ENCODE peak calls at places on chromosomes 2 and 18, in six cellular contexts. I is fibroblast of pulmonary artery, K is cardiac fibroblast, W is heart right ventricle, N is fibroblast of lung, C is astrocyte. P is an unnamed sample.

GRCh38 chr2:36562245-36562644 is 35.7 kb downstream of the FEZ2 start:
- DNase-seq in I (peak; percentile 77), K (peak; percentile 86), W (no peak), N (peak; percentile 53), C (peak; percentile 77), P (peak; percentile 34)

GRCh38 chr18:40608220-40608619 is 1346.8 kb upstream of the PIK3C3 start:
- DNase-seq in I (peak; percentile 41), K (peak; percentile 3), W (no peak), N (peak; percentile 6), C (no peak), P (no peak)

GRCh38 chr2:20476950-20477349 is 30.1 kb downstream of the RHOB start:
- DNase-seq in I (no peak), K (no peak), W (peak; percentile 42), N (no peak), C (no peak), P (no peak)

GRCh38 chr2:168255103-168255502 is 7.7 kb upstream of the STK39 start:
- DNase-seq in I (no peak), K (no peak), W (no peak), N (no peak), C (no peak), P (no peak)

GRCh38 chr2:239729151-239729550 is 296.0 kb downstream of the NDUFA10 start:
- DNase-seq in I (no peak), K (no peak), W (no peak), N (no peak), C (no peak), P (no peak)

GRCh38 chr2:20291846-20292408 is 58.7 kb downstream of the PUM2 start:
- DNase-seq in I (no peak), K (no peak), W (no peak), N (no peak), C (no peak), P (no peak)

GRCh38 chr2:168430431-168430830 is 25.6 kb upstream of the CERS6 start:
- DNase-seq in I (no peak), K (no peak), W (no peak), N (no peak), C (no peak), P (no peak)

GRCh38 chr2:193966590-193966989 is 1690.4 kb upstream of the SLC39A10 start:
- DNase-seq in I (peak; percentile 87), K (peak; percentile 92), W (no peak), N (peak; percentile 57), C (peak; percentile 78), P (peak; percentile 10)

GRCh38 chr2:100126172-100126571 is 16.2 kb downstream of the AFF3 start:
- DNase-seq in I (no peak), K (no peak), W (no peak), N (peak; percentile 4), C (peak; percentile 4), P (peak; percentile 2)

GRCh38 chr2:241948901-241949735 is 79.6 kb downstream of the RTP5 start:
- DNase-seq in I (no peak), K (no peak), W (no peak), N (no peak), C (no peak), P (no peak)

GRCh38 chr2:240644859-240645301 is 19.6 kb downstream of the GPR35 start:
- DNase-seq in I (no peak), K (no peak), W (no peak), N (no peak), C (no peak), P (no peak)

GRCh38 chr2:177692042-177692823 is 299.7 kb downstream of the AGPS start:
- DNase-seq in I (no peak), K (no peak), W (no peak), N (no peak), C (no peak), P (no peak)

GRCh38 chr2:8761529-8762164 is 75.8 kb downstream of the KIDINS220 start:
- DNase-seq in I (peak; percentile 64), K (peak; percentile 62), W (no peak), N (peak; percentile 59), C (peak; percentile 12), P (no peak)

GRCh38 chr2:174465327-174465726 is 21.5 kb downstream of the GPR155 start:
- DNase-seq in I (peak; percentile 20), K (peak; percentile 15), W (peak; percentile 13), N (peak; percentile 6), C (no peak), P (no peak)

GRCh38 chr2:23380562-23381065 is 4.4 kb upstream of the KLHL29 start:
- DNase-seq in I (peak; percentile 27), K (peak; percentile 16), W (peak; percentile 25), N (peak; percentile 38), C (no peak), P (no peak)

GRCh38 chr2:240505946-240506345 is 51.8 kb downstream of the ANKMY1 start:
- DNase-seq in I (no peak), K (no peak), W (no peak), N (no peak), C (no peak), P (no peak)

GRCh38 chr2:233485726-233486125 is 80.9 kb downstream of the USP40 start:
- DNase-seq in I (no peak), K (no peak), W (no peak), N (no peak), C (no peak), P (no peak)

GRCh38 chr2:162766092-162766491 is 72.5 kb downstream of the KCNH7 start:
- DNase-seq in I (no peak), K (no peak), W (no peak), N (no peak), C (no peak), P (no peak)

GRCh38 chr2:26196683-26197418 is 24.0 kb downstream of the GAREM2 start:
- DNase-seq in I (no peak), K (no peak), W (no peak), N (no peak), C (no peak), P (no peak)

GRCh38 chr18:27227721-27228120 is 42.6 kb upstream of the CHST9 start:
- DNase-seq in I (no peak), K (no peak), W (no peak), N (no peak), C (no peak), P (no peak)

GRCh38 chr2:43188561-43189386 is 37.6 kb downstream of the ZFP36L2 start:
- DNase-seq in I (no peak), K (no peak), W (no peak), N (no peak), C (no peak), P (no peak)

GRCh38 chr2:240789501-240790369 is 30.3 kb downstream of the KIF1A start:
- DNase-seq in I (no peak), K (no peak), W (no peak), N (no peak), C (no peak), P (no peak)

GRCh38 chr2:204187513-204188088 is 251.0 kb downstream of the ICOS start:
- DNase-seq in I (no peak), K (no peak), W (no peak), N (no peak), C (no peak), P (no peak)

GRCh38 chr2:55581435-55581834 is 36.0 kb downstream of the PPP4R3B start:
- DNase-seq in I (no peak), K (peak; percentile 21), W (no peak), N (no peak), C (no peak), P (no peak)
- TF ChIP-seq CTCF in I (peak; percentile 25), K (peak; percentile 15), W (peak; percentile 27), N (peak; percentile 26), C (peak; percentile 16), P (no peak)

GRCh38 chr2:62362561-62362960 is 143.4 kb downstream of the TMEM17 start:
- DNase-seq in I (no peak), K (no peak), W (no peak), N (no peak), C (no peak), P (no peak)
- H3K4me3 ChIP-seq in I (no peak overlapping the region), K (no peak overlapping the region), W (no peak overlapping the region), N (no peak overlapping the region), C (no peak overlapping the region), P (no peak overlapping the region)

DNA sequence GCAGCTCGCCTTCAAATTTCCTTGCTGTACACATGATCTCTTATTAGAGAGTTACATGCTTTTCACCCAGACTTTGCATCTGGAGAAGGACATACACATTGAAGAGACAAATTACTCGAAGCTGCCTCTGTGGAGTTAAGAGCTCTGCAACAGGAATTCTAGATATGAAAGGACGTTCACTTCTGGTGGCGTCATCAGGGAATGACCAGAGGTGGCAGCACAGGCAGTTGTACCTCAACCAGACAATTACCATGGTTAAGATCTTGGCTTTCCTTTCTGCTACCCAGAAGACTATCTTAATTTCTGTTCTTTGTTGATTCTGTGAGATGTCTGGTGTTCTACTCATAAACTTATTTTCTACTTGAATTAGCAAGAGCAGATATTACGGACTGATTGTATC is 39.1 kb upstream of the MC4R start:
- DNase-seq in I (peak; percentile 0), K (no peak), W (no peak), N (no peak), C (no peak), P (no peak)
- TF ChIP-seq CTCF in I (peak; percentile 13), K (no peak), W (no peak), N (peak; percentile 23), C (no peak), P (no peak)

GRCh38 chr18:3455938-3456685 is 6.1 kb downstream of the TGIF1 start:
- DNase-seq in I (peak; percentile 55), K (peak; percentile 50), W (no peak), N (peak; percentile 52), C (peak; percentile 74), P (no peak)
- H3K4me3 ChIP-seq in I (no peak overlapping the region), K (no peak overlapping the region), W (no peak overlapping the region), N (no peak overlapping the region), C (peak overlapping the region; percentile 6), P (no peak overlapping the region)